ENCODE peak calls at places on chromosomes 2 and 18, in seven cellular contexts. L, C, E, F, X, H and J are unnamed samples.
A peak's percentile ranks its signal among the peaks of the same experiment; 100 is the strongest.

GRCh38 chr18:36354989-36355388 is 57.5 kb downstream of the FHOD3 start:
- DNase-seq in L (no peak), C (no peak), E (no peak), F (peak; percentile 39), X (no peak), H (no peak), J (no peak)

GRCh38 chr2:179264238-179265081 is at the start of gene SESTD1:
- DNase-seq in L (peak; percentile 58), C (peak; percentile 87), E (peak; percentile 57), F (peak; percentile 64), X (peak; percentile 65), H (peak; percentile 48), J (peak; percentile 82)

GRCh38 chr2:42401773-42402172 is 40.8 kb upstream of the COX7A2L start:
- DNase-seq in L (no peak), C (no peak), E (no peak), F (no peak), X (no peak), H (no peak), J (no peak)

GRCh38 chr18:6929370-6930102 is 188.1 kb downstream of the LAMA1 start:
- DNase-seq in L (no peak), C (no peak), E (no peak), F (peak; percentile 25), X (no peak), H (no peak), J (no peak)

GRCh38 chr2:68134554-68134953 is 23.1 kb upstream of the PNO1 start:
- DNase-seq in L (no peak), C (no peak), E (no peak), F (no peak), X (no peak), H (no peak), J (no peak)

GRCh38 chr2:209526541-209526940 is 102.7 kb downstream of the MAP2 start:
- DNase-seq in L (no peak), C (no peak), E (no peak), F (peak; percentile 42), X (no peak), H (no peak), J (no peak)

GRCh38 chr18:79916128-79916494 is 35.3 kb downstream of the SLC66A2 start:
- DNase-seq in L (no peak), C (no peak), E (no peak), F (no peak), X (no peak), H (no peak), J (no peak)

GRCh38 chr2:220871909-220872308 is 700.2 kb downstream of the EPHA4 start:
- DNase-seq in L (no peak), C (no peak), E (no peak), F (no peak), X (no peak), H (no peak), J (no peak)

GRCh38 chr2:71675296-71675695 is 221.9 kb downstream of the DYSF start:
- DNase-seq in L (no peak), C (peak; percentile 89), E (no peak), F (no peak), X (peak; percentile 43), H (no peak), J (no peak)

GRCh38 chr2:27249891-27250651 is 12.8 kb downstream of the SLC30A3 start:
- DNase-seq in L (peak; percentile 37), C (peak; percentile 68), E (no peak), F (peak; percentile 67), X (peak; percentile 52), H (peak; percentile 61), J (peak; percentile 61)

GRCh38 chr2:26687785-26688184 is 4.7 kb upstream of the KCNK3 start:
- DNase-seq in L (no peak), C (no peak), E (no peak), F (no peak), X (peak; percentile 76), H (no peak), J (no peak)

GRCh38 chr2:241018051-241018891 is 19.9 kb downstream of the SNED1 start:
- DNase-seq in L (no peak), C (no peak), E (no peak), F (no peak), X (no peak), H (no peak), J (no peak)

GRCh38 chr18:58525517-58525916 is 103.4 kb downstream of the ALPK2 start:
- DNase-seq in L (no peak), C (no peak), E (no peak), F (no peak), X (no peak), H (no peak), J (no peak)

GRCh38 chr18:10842821-10843220 is 306.5 kb downstream of the PIEZO2 start:
- DNase-seq in L (no peak), C (no peak), E (no peak), F (peak; percentile 71), X (no peak), H (no peak), J (no peak)

GRCh38 chr2:70785137-70785911 is 5.1 kb downstream of the FIGLA start:
- DNase-seq in L (peak; percentile 59), C (no peak), E (no peak), F (peak; percentile 48), X (no peak), H (no peak), J (no peak)

GRCh38 chr2:11856095-11856494 is 109.7 kb downstream of the LPIN1 start:
- DNase-seq in L (no peak), C (no peak), E (no peak), F (no peak), X (no peak), H (no peak), J (no peak)

GRCh38 chr2:62793213-62793612 is 87.7 kb downstream of the EHBP1 start:
- DNase-seq in L (no peak), C (no peak), E (no peak), F (no peak), X (no peak), H (no peak), J (no peak)

GRCh38 chr18:56565059-56565458 is 73.3 kb downstream of the TXNL1 start:
- DNase-seq in L (no peak), C (no peak), E (no peak), F (peak; percentile 5), X (no peak), H (no peak), J (no peak)

GRCh38 chr18:37754141-37754540 is 188.5 kb upstream of the CELF4 start:
- DNase-seq in L (no peak), C (no peak), E (no peak), F (no peak), X (no peak), H (no peak), J (no peak)

GRCh38 chr2:41853427-41854191 is 194.2 kb upstream of the PKDCC start:
- DNase-seq in L (no peak), C (no peak), E (no peak), F (peak; percentile 73), X (peak; percentile 66), H (no peak), J (peak; percentile 58)

GRCh38 chr2:83459456-83459855 is 999.6 kb downstream of the SUCLG1 start:
- DNase-seq in L (no peak), C (no peak), E (no peak), F (no peak), X (no peak), H (no peak), J (no peak)

GRCh38 chr2:109137616-109138015 is 8.6 kb downstream of the SH3RF3 start:
- DNase-seq in L (no peak), C (no peak), E (no peak), F (no peak), X (no peak), H (no peak), J (no peak)

GRCh38 chr2:109139002-109139401 is 10.0 kb downstream of the SH3RF3 start:
- DNase-seq in L (no peak), C (no peak), E (no peak), F (no peak), X (no peak), H (no peak), J (no peak)

GRCh38 chr2:109136542-109136941 is 7.5 kb downstream of the SH3RF3 start:
- DNase-seq in L (no peak), C (no peak), E (no peak), F (no peak), X (no peak), H (no peak), J (no peak)

GRCh38 chr2:109139844-109140396 is 10.9 kb downstream of the SH3RF3 start:
- DNase-seq in L (no peak), C (no peak), E (no peak), F (no peak), X (no peak), H (no peak), J (no peak)

GRCh38 chr2:109138449-109138848 is 9.4 kb downstream of the SH3RF3 start:
- DNase-seq in L (no peak), C (no peak), E (no peak), F (no peak), X (no peak), H (no peak), J (no peak)
- H3K4me1 ChIP-seq in L (peaks cover 4% of the 10 kb centered on the region), C (peaks cover 10% of the 10 kb centered on the region), E (peaks cover 5% of the 10 kb centered on the region), F (no peaks in the 10 kb centered on the region), X (peaks cover 12% of the 10 kb centered on the region), H (peaks cover 7% of the 10 kb centered on the region), J (no peaks in the 10 kb centered on the region)

GRCh38 chr18:48926420-48926857 is 24.3 kb downstream of the SMAD7 start:
- DNase-seq in L (no peak), C (no peak), E (peak; percentile 24), F (no peak), X (peak; percentile 50), H (no peak), J (peak; percentile 85)
- H3K4me1 ChIP-seq in L (peaks cover 70% of the 10 kb centered on the region), C (peaks cover 100% of the 10 kb centered on the region), E (peaks cover 97% of the 10 kb centered on the region), F (peaks cover 70% of the 10 kb centered on the region), X (peaks cover 86% of the 10 kb centered on the region), H (peaks cover 78% of the 10 kb centered on the region), J (peaks cover 69% of the 10 kb centered on the region)

GRCh38 chr2:94762600-94762999 is 108.6 kb upstream of the TEKT4 start:
- DNase-seq in L (no peak), C (no peak), E (no peak), F (no peak), X (no peak), H (no peak), J (no peak)
- H3K4me1 ChIP-seq in L (no peaks in the 10 kb centered on the region), C (no peaks in the 10 kb centered on the region), E (no peaks in the 10 kb centered on the region), F (no peaks in the 10 kb centered on the region), X (no peaks in the 10 kb centered on the region), H (no peaks in the 10 kb centered on the region), J (no peaks in the 10 kb centered on the region)

GRCh38 chr18:35047697-35048292 is 6.6 kb downstream of the MAPRE2 start:
- DNase-seq in L (no peak), C (no peak), E (no peak), F (no peak), X (no peak), H (no peak), J (no peak)

GRCh38 chr18:35045121-35045520 is 3.9 kb downstream of the MAPRE2 start:
- DNase-seq in L (no peak), C (no peak), E (no peak), F (peak; percentile 33), X (no peak), H (no peak), J (no peak)

GRCh38 chr18:35043207-35043606 is 2.0 kb downstream of the MAPRE2 start:
- DNase-seq in L (no peak), C (no peak), E (peak; percentile 57), F (no peak), X (no peak), H (no peak), J (no peak)

GRCh38 chr18:35042389-35043066 is 1.3 kb downstream of the MAPRE2 start:
- DNase-seq in L (peak; percentile 79), C (no peak), E (peak; percentile 73), F (peak; percentile 32), X (no peak), H (peak; percentile 60), J (no peak)

DNA sequence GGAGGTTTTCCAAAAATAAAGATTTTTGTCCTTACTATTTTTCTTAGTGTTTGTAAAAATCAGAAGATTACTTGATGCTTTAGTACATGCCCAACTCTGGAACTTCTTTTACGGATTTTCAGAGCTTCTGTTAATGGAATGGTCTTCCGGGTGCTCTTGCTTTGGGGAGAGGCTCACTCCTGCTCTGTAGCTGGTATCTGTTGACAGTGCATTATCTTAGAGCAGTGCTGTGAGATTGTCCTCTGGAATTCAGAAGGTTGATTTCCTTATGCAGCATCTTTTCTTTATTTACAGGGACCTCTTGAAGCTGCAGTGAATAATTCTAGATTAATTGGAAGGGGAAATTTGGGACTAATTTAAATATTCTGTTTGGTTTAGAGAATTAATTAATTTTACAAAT is 4.6 kb downstream of the MAPRE2 start:
- DNase-seq in L (no peak), C (no peak), E (no peak), F (peak; percentile 24), X (no peak), H (no peak), J (no peak)
- H3K4me1 ChIP-seq in L (peaks cover 33% of the 10 kb centered on the region), C (peaks cover 81% of the 10 kb centered on the region), E (peaks cover 71% of the 10 kb centered on the region), F (peaks cover 40% of the 10 kb centered on the region), X (peaks cover 36% of the 10 kb centered on the region), H (peaks cover 75% of the 10 kb centered on the region), J (peaks cover 16% of the 10 kb centered on the region)